ENCODE peak calls at places on chromosomes 16 and 17, in seven cellular contexts. T is esophagus squamous epithelium; R is Peyer's patch; K is GM23248; C is breast epithelium; G is right cardiac atrium; V is CD4-positive, alpha-beta T cell. P is an unnamed sample.

GRCh38 chr16:49556252-49557069 is 182.9 kb downstream of the C16orf78 start:
- DNase-seq in T (no peak), R (no peak), K (peak; percentile 33), C (no peak), G (no peak), V (no peak), P (no peak)

GRCh38 chr16:50702725-50703124 is 9.3 kb downstream of the NOD2 start:
- DNase-seq in T (no peak), R (no peak), K (no peak), C (no peak), G (no peak), V (no peak), P (no peak)

GRCh38 chr16:85323961-85324253 is 211.6 kb upstream of the CIBAR2 start:
- DNase-seq in T (no peak), R (no peak), K (no peak), C (no peak), G (no peak), V (no peak), P (no peak)

GRCh38 chr17:41967141-41967920 is 736 bp downstream of the CNP start:
- DNase-seq in T (no peak), R (peak; percentile 52), K (peak; percentile 58), C (no peak), G (peak; percentile 74), V (peak; percentile 23), P (peak; percentile 55)

GRCh38 chr17:38613981-38614779 is 8.4 kb upstream of the SRCIN1 start:
- DNase-seq in T (no peak), R (no peak), K (no peak), C (no peak), G (no peak), V (no peak), P (no peak)

GRCh38 chr17:73255671-73256181 is 6.0 kb downstream of the CPSF4L start:
- DNase-seq in T (no peak), R (peak; percentile 78), K (peak; percentile 62), C (no peak), G (peak; percentile 74), V (peak; percentile 46), P (peak; percentile 52)

GRCh38 chr16:53753431-53753830 is 49.5 kb downstream of the FTO start:
- DNase-seq in T (no peak), R (no peak), K (no peak), C (no peak), G (no peak), V (no peak), P (no peak)

GRCh38 chr16:1781758-1782407 is 488 bp downstream of the SPSB3 start:
- DNase-seq in T (no peak), R (no peak), K (peak; percentile 72), C (no peak), G (no peak), V (peak; percentile 28), P (peak; percentile 34)

GRCh38 chr17:6651483-6652452 is at the start of the genes C17orf100 and MED31:
- DNase-seq in T (peak; percentile 62), R (peak; percentile 98), K (peak; percentile 97), C (peak; percentile 94), G (peak; percentile 98), V (peak; percentile 91), P (peak; percentile 94)

GRCh38 chr17:43212641-43213490 is 1.2 kb downstream of the TMEM106A start:
- DNase-seq in T (no peak), R (no peak), K (peak; percentile 32), C (no peak), G (no peak), V (no peak), P (peak; percentile 60)

DNA sequence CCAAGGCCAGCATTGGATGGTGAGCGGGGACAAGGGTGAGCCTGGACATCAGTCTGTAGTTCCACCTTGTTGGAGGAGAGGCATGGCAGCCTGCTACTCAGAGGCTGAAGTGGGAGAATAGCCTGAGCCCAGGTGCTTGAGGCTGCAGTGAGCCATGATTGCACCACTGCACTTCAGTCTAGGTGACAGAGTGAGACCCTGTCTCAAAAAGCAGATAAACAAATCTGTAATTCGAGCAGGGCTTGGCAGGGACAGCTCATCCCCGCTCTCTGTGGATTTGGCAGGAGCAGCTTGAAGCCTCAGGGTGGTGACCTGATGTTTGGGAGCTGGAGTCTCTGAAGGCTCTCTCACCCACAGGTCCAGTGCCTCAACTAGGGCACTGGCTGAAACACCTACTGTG is 38.6 kb upstream of the ZCCHC14 start:
- DNase-seq in T (no peak), R (no peak), K (no peak), C (no peak), G (no peak), V (no peak), P (no peak)
- H3K9me3 ChIP-seq in T (peaks cover 18% of the 10 kb centered on the region), R (no peaks in the 10 kb centered on the region), K (no peaks in the 10 kb centered on the region), C (peaks cover 36% of the 10 kb centered on the region), G (peaks cover 1% of the 10 kb centered on the region), V (peaks cover 18% of the 10 kb centered on the region), P (peaks cover 10% of the 10 kb centered on the region)

GRCh38 chr17:81968850-81969812 is 8.1 kb upstream of the NOTUM start:
- DNase-seq in T (no peak), R (no peak), K (no peak), C (no peak), G (no peak), V (no peak), P (no peak)
- H3K9me3 ChIP-seq in T (no peaks in the 10 kb centered on the region), R (no peaks in the 10 kb centered on the region), K (no peaks in the 10 kb centered on the region), C (peaks cover 4% of the 10 kb centered on the region), G (no peaks in the 10 kb centered on the region), V (no peaks in the 10 kb centered on the region), P (peaks cover 5% of the 10 kb centered on the region)

GRCh38 chr17:22692801-22693171 is 1000.5 kb downstream of the KCNJ18 start:
- DNase-seq in T (no peak), R (no peak), K (no peak), C (no peak), G (no peak), V (no peak), P (no peak)
- H3K9me3 ChIP-seq in T (peaks cover 4% of the 10 kb centered on the region), R (no peaks in the 10 kb centered on the region), K (no peaks in the 10 kb centered on the region), C (peaks cover 33% of the 10 kb centered on the region), G (no peaks in the 10 kb centered on the region), V (peaks cover 4% of the 10 kb centered on the region), P (peaks cover 21% of the 10 kb centered on the region)

GRCh38 chr16:35249051-35249450 is 1789.6 kb downstream of the TP53TG3F start:
- DNase-seq in T (no peak), R (no peak), K (no peak), C (no peak), G (no peak), V (no peak), P (no peak)
- H3K9me3 ChIP-seq in T (no peaks in the 10 kb centered on the region), R (no peaks in the 10 kb centered on the region), K (no peaks in the 10 kb centered on the region), C (peaks cover 16% of the 10 kb centered on the region), G (no peaks in the 10 kb centered on the region), V (peaks cover 14% of the 10 kb centered on the region), P (no peaks in the 10 kb centered on the region)